ENCODE peak calls at places on chromosomes 4 and X, in six cellular contexts. U, W, C, A, E and G are unnamed samples.
A peak's percentile ranks its signal among the peaks of the same experiment; 100 is the strongest.

GRCh38 chr4:89497517-89498308 is 190.1 kb upstream of the GPRIN3 start:
- DNase-seq in A (no peak), E (no peak), U (no peak), W (no peak), C (no peak), G (no peak)

GRCh38 chrX:46574941-46575381 is 1.4 kb downstream of the CHST7 start:
- DNase-seq in C (no peak), W (peak; percentile 55), U (peak; percentile 74), E (no peak), A (no peak), G (no peak)

GRCh38 chr4:37000281-37000680 is 244.3 kb upstream of the NWD2 start:
- DNase-seq in E (no peak), A (no peak), U (no peak), W (no peak), C (no peak), G (no peak)

GRCh38 chr4:3446631-3447320 is 5.0 kb downstream of the HGFAC start:
- DNase-seq in U (no peak), W (no peak), A (no peak), E (no peak), C (no peak), G (no peak)

GRCh38 chr4:52659722-52660261 is 691 bp upstream of the USP46 start:
- DNase-seq in C (no peak), U (peak; percentile 36), A (peak; percentile 84), E (peak; percentile 53), W (peak; percentile 66), G (no peak)

GRCh38 chr4:110618091-110619000 is 4.5 kb downstream of the PITX2 start:
- DNase-seq in E (no peak), U (no peak), C (no peak), A (no peak), W (peak; percentile 30), G (no peak)

GRCh38 chr4:14168919-14169318 is 541.4 kb upstream of the BOD1L1 start:
- DNase-seq in U (peak; percentile 60), C (peak; percentile 44), A (no peak), W (peak; percentile 98), E (peak; percentile 46), G (peak; percentile 95)

GRCh38 chrX:53279296-53280237 is 1.8 kb downstream of the IQSEC2 start:
- DNase-seq in E (no peak), C (no peak), U (peak; percentile 8), A (peak; percentile 42), W (no peak), G (no peak)

GRCh38 chrX:106035064-106035463 is 3.5 kb downstream of the SERPINA7 start:
- DNase-seq in E (no peak), A (no peak), C (no peak), W (no peak), U (no peak), G (no peak)

GRCh38 chr4:168541608-168541953 is 44.7 kb downstream of the PALLD start:
- DNase-seq in U (no peak), E (no peak), W (peak; percentile 78), A (no peak), C (peak; percentile 29), G (no peak)

GRCh38 chr4:7697326-7697725 is 242.3 kb downstream of the AFAP1 start:
- DNase-seq in W (no peak), C (no peak), E (no peak), A (no peak), U (no peak), G (no peak)

GRCh38 chr4:87009095-87009648 is 74.4 kb downstream of the AFF1 start:
- DNase-seq in U (peak; percentile 38), A (no peak), E (no peak), C (no peak), W (no peak), G (no peak)

GRCh38 chrX:39519213-39519544 is 578.6 kb downstream of the BCOR start:
- DNase-seq in W (peak; percentile 7), E (no peak), U (no peak), C (no peak), A (no peak), G (no peak)

GRCh38 chr4:161564230-161564834 is 599.5 kb downstream of the FSTL5 start:
- DNase-seq in W (peak; percentile 27), U (no peak), E (no peak), C (no peak), A (no peak), G (no peak)

GRCh38 chrX:150119323-150119722 is 181.0 kb upstream of the EOLA2 start:
- DNase-seq in C (no peak), W (no peak), A (no peak), E (no peak), U (no peak), G (no peak)

GRCh38 chrX:74551934-74552333 is 62.5 kb downstream of the RLIM start:
- DNase-seq in W (no peak), A (no peak), E (no peak), U (no peak), C (no peak), G (no peak)

GRCh38 chrX:42664706-42665105 is 113.3 kb downstream of the PPP1R2C start:
- DNase-seq in C (no peak), E (no peak), A (no peak), U (no peak), W (no peak), G (no peak)

GRCh38 chr4:40335508-40335860 is 351 bp downstream of the CHRNA9 start:
- DNase-seq in E (no peak), A (no peak), W (peak; percentile 60), U (no peak), C (no peak), G (no peak)

GRCh38 chrX:121256653-121257052 is 209.2 kb downstream of the GLUD2 start:
- DNase-seq in U (no peak), C (no peak), W (peak; percentile 71), E (no peak), A (no peak), G (no peak)

GRCh38 chr4:24417206-24417605 is 167.1 kb downstream of the DHX15 start:
- DNase-seq in A (no peak), C (no peak), U (no peak), W (peak; percentile 9), E (no peak), G (no peak)

GRCh38 chr4:108393870-108394269 is 225.1 kb upstream of the LEF1 start:
- DNase-seq in U (no peak), A (no peak), W (no peak), C (no peak), E (no peak), G (no peak)

GRCh38 chr4:7021930-7022658 is 21.1 kb upstream of the TADA2B start:
- DNase-seq in W (peak; percentile 87), A (no peak), U (no peak), E (no peak), C (peak; percentile 58), G (peak; percentile 85)

GRCh38 chrX:68876731-68877130 is 47.9 kb downstream of the EFNB1 start:
- DNase-seq in U (no peak), A (no peak), W (no peak), C (no peak), E (no peak), G (no peak)

GRCh38 chr4:83582289-83582756 is 46.4 kb downstream of the GPAT3 start:
- DNase-seq in W (peak; percentile 51), U (peak; percentile 44), E (peak; percentile 70), A (no peak), C (no peak), G (peak; percentile 74)

GRCh38 chr4:85128246-85129204 is 162.0 kb upstream of the WDFY3 start:
- DNase-seq in A (no peak), U (no peak), C (no peak), E (no peak), W (no peak), G (no peak)

DNA sequence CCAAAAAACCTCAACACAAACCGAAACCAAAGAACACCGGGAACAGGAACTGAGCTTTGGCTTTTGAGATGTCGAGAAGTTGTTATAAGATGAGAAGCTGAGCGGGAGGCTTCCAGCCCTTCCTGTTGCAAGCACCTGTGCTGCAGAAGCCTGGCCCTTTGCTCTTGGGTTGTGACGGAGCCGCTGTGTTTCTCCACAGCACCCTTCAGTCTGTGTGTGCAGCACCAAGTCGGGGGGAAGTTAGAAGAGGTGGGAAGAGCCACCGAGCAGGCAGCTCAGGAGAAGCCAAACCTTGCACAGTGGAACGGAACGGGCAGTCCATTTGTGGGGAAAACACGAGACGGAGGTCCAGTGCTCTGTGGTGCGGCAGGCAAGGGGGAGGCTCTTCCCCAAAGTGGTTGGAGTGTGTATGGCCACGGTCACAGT is 123.5 kb downstream of the STOX2 start:
- DNase-seq in U (peak; percentile 5), C (no peak), A (no peak), W (no peak), E (no peak), G (no peak)
- H3K4me3 ChIP-seq in U (no peak overlapping the region), C (peak overlapping the region; percentile 16), A (no peak overlapping the region), W (no peak overlapping the region), E (peak overlapping the region; percentile 44), G (peak overlapping the region; percentile 37)

DNA sequence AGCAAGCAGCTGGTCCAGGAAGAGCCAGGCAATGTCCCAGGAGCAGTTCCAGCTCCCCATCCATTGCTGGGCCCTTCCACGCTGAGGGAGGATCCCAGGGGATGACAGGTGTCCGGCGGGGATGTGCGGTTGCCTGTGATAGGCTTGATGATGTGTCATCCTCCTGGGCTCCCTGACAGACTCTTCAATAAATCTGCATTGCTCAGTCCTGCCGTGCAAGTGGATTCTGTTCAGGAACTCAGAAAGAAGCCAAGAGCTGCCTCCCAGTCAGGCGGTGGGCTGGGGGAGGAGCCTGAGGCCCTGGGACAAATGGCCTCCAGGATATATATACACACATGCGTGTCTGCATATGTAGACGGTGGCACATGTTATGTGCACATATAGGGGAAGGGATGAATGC is 28.2 kb upstream of the CRMP1 start:
- DNase-seq in W (no peak), C (no peak), A (peak; percentile 52), U (no peak), E (no peak), G (no peak)
- TF ChIP-seq CTCF in W (no peak), C (no peak), A (no peak), U (no peak), E (no peak), G (no peak)

GRCh38 chr4:111636961-111637556 is 508.2 kb upstream of the FAM241A start:
- DNase-seq in E (no peak), C (no peak), W (no peak), U (no peak), A (no peak), G (no peak)

GRCh38 chr4:111641813-111642579 is 503.3 kb upstream of the FAM241A start:
- DNase-seq in U (peak; percentile 88), E (peak; percentile 55), A (peak; percentile 63), W (peak; percentile 95), C (peak; percentile 67), G (peak; percentile 61)

GRCh38 chr4:111639120-111639519 is 506.1 kb upstream of the FAM241A start:
- DNase-seq in E (no peak), U (no peak), A (no peak), C (no peak), W (peak; percentile 44), G (no peak)

GRCh38 chr4:111639876-111640275 is 505.4 kb upstream of the FAM241A start:
- DNase-seq in U (no peak), E (no peak), C (no peak), W (peak; percentile 64), A (no peak), G (no peak)
- H3K4me3 ChIP-seq in U (no peak overlapping the region), E (no peak overlapping the region), C (no peak overlapping the region), W (no peak overlapping the region), A (no peak overlapping the region), G (no peak overlapping the region)

DNA sequence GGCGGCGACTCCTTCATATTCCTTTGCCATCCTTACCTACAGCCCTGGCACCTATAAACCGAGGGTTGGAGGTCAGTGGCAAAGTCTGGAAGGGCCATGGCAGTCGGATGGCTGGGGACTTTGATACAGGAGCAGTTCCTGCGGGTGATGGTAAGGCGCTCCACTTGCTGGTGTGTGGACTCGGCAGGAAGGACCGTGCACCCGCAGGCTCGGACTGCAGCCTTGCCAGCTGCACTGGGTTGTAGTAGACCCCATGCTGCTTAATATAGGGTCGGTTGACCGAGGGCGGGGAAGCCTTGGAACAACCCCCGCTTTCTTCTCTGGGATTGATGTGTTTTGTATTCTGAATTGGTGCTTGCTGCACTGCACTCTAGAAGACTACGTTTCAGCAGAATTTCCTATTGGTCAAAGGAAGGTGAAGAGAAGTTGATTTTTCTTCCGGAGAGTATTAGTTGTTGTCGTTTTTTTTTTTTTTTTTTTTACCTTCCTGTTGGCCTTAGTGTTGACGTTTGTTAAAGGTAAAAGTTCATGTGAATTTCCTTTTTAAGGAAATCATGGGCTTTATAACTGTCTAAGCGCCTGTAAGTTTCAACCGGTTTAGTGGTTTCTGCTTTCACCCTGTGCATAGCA is 683 bp downstream of the BLTP1 start:
- DNase-seq in W (peak; percentile 64), C (no peak), E (no peak), U (peak; percentile 55), A (peak; percentile 73), G (peak; percentile 7)
- TF ChIP-seq CTCF in W (no peak), C (no peak), E (no peak), U (no peak), A (no peak), G (no peak)